ENCODE peak calls at places on chromosomes 3 and 15, in five cellular contexts. M is fibroblast of the aortic adventitia; A is activated CD8-positive, alpha-beta memory T cell treated with anti-CD3 and anti-CD28 coated beads for 1 hour; L is SHP77; G is Right ventricle myocardium superior. K is an unnamed sample.

GRCh38 chr3:24608701-24609387 is 114.2 kb upstream of the THRB start:
- DNase-seq in M (peak; percentile 21), G (peak; percentile 37), A (no peak), L (no peak), K (no peak)

GRCh38 chr3:115512565-115513410 is 110.5 kb upstream of the GAP43 start:
- DNase-seq in A (no peak), G (peak; percentile 49), M (peak; percentile 56), L (peak; percentile 78), K (peak; percentile 57)

GRCh38 chr3:113697192-113698090 is 999 bp upstream of the USF3 start:
- DNase-seq in L (peak; percentile 15), G (no peak), A (no peak), M (peak; percentile 35), K (peak; percentile 6)

GRCh38 chr3:42876940-42877720 is 1.5 kb upstream of the CYP8B1 start:
- DNase-seq in A (no peak), G (no peak), L (no peak), M (no peak), K (no peak)

GRCh38 chr3:187292631-187293513 is 1.3 kb upstream of the MASP1 start:
- DNase-seq in G (no peak), L (no peak), A (no peak), M (peak; percentile 42), K (no peak)

GRCh38 chr3:69999191-70000027 is at the start of gene SAMMSON:
- DNase-seq in G (peak; percentile 52), L (peak; percentile 95), M (peak; percentile 25), A (no peak), K (no peak)

GRCh38 chr3:121883507-121883906 is 10.7 kb upstream of the SLC15A2 start:
- DNase-seq in A (no peak), M (peak; percentile 8), L (peak; percentile 4), G (no peak), K (no peak)

GRCh38 chr3:185065059-185065458 is 87.8 kb downstream of the C3orf70 start:
- DNase-seq in G (no peak), L (no peak), A (no peak), M (no peak), K (peak; percentile 14)

GRCh38 chr3:5136619-5137429 is 14.7 kb downstream of the ARL8B start:
- DNase-seq in M (peak; percentile 35), G (no peak), L (no peak), A (no peak), K (no peak)

GRCh38 chr3:117035785-117036184 is 326.2 kb downstream of the TUSC7 start:
- DNase-seq in G (no peak), L (peak; percentile 31), A (no peak), M (no peak), K (no peak)

GRCh38 chr3:30752961-30753360 is 141.5 kb downstream of the GADL1 start:
- DNase-seq in A (no peak), L (no peak), M (peak; percentile 84), G (no peak), K (no peak)

GRCh38 chr3:107598926-107599754 is 76.4 kb downstream of the BBX start:
- DNase-seq in L (peak; percentile 22), A (no peak), M (peak; percentile 60), G (peak; percentile 46), K (no peak)

GRCh38 chr3:193040836-193041672 is 123.4 kb upstream of the MB21D2 start:
- DNase-seq in M (peak; percentile 71), L (peak; percentile 3), G (no peak), A (no peak), K (peak; percentile 38)

GRCh38 chr15:83053151-83053550 is 13.9 kb downstream of the BTBD1 start:
- DNase-seq in A (no peak), G (no peak), M (peak; percentile 35), L (no peak), K (no peak)

GRCh38 chr3:143586565-143586964 is 261.7 kb downstream of the SLC9A9 start:
- DNase-seq in A (no peak), M (peak; percentile 77), L (no peak), G (no peak), K (no peak)

GRCh38 chr15:58748040-58748786 is 1.3 kb downstream of the ADAM10 start:
- DNase-seq in A (no peak), G (no peak), M (peak; percentile 22), L (no peak), K (no peak)

GRCh38 chr3:192935441-192935840 is 17.8 kb upstream of the MB21D2 start:
- DNase-seq in A (no peak), G (no peak), M (peak; percentile 7), L (no peak), K (no peak)

GRCh38 chr15:81261172-81261808 is 62.7 kb downstream of the STARD5 start:
- DNase-seq in G (no peak), M (no peak), L (no peak), A (no peak), K (no peak)

GRCh38 chr15:66231421-66232266 is 21.9 kb downstream of the MEGF11 start:
- DNase-seq in A (no peak), M (peak; percentile 14), G (no peak), L (no peak), K (no peak)

GRCh38 chr15:25058080-25058785 is 103.4 kb downstream of the SNRPN start:
- DNase-seq in A (no peak), G (no peak), M (no peak), L (no peak), K (no peak)

GRCh38 chr15:63050737-63051700 is 8.5 kb downstream of the TPM1 start:
- DNase-seq in G (no peak), A (no peak), L (peak; percentile 60), M (peak; percentile 87), K (no peak)

GRCh38 chr3:39124876-39125836 is 17.7 kb downstream of the TTC21A start:
- DNase-seq in L (no peak), A (no peak), G (no peak), M (peak; percentile 63), K (no peak)

GRCh38 chr3:142976621-142977398 is 13.3 kb upstream of the PAQR9 start:
- DNase-seq in A (no peak), M (peak; percentile 96), G (peak; percentile 93), L (peak; percentile 76), K (no peak)

GRCh38 chr3:193590088-193590856 is 2.7 kb upstream of the OPA1 start:
- DNase-seq in A (no peak), G (no peak), L (no peak), M (peak; percentile 51), K (no peak)

GRCh38 chr3:16300282-16300681 is 35.3 kb downstream of the OXNAD1 start:
- DNase-seq in L (no peak), M (no peak), A (no peak), G (no peak), K (no peak)

GRCh38 chr15:74315626-74316025 is 51.8 kb downstream of the CYP11A1 start:
- DNase-seq in G (no peak), M (no peak), A (no peak), L (no peak), K (no peak)

GRCh38 chr3:126341755-126342150 is 15.5 kb downstream of the KLF15 start:
- DNase-seq in G (no peak), M (no peak), L (no peak), A (no peak), K (no peak)

GRCh38 chr3:190429681-190430080 is 20.0 kb downstream of the TMEM207 start:
- DNase-seq in A (no peak), L (no peak), G (no peak), M (no peak), K (no peak)

GRCh38 chr15:70248116-70249025 is 150.7 kb upstream of the TLE3 start:
- DNase-seq in G (no peak), A (no peak), L (no peak), M (no peak), K (no peak)

GRCh38 chr3:14879161-14879888 is 60.6 kb downstream of the FGD5 start:
- DNase-seq in A (no peak), G (peak; percentile 61), M (peak; percentile 18), L (peak; percentile 44), K (no peak)

GRCh38 chr3:169524131-169524530 is 139.4 kb downstream of the MECOM start:
- DNase-seq in G (no peak), M (no peak), A (no peak), L (no peak), K (no peak)

GRCh38 chr3:22176911-22177310 is 425.9 kb upstream of the ZNF385D start:
- DNase-seq in G (no peak), L (no peak), M (no peak), A (no peak), K (no peak)

GRCh38 chr15:69609776-69610175 is 157.2 kb downstream of the RPLP1 start:
- DNase-seq in A (no peak), M (no peak), L (no peak), G (no peak), K (no peak)

K was measured in NCI-H1092.